ENCODE peak calls at places on chromosome X, in five cellular contexts. Z is left cardiac atrium; N is stimulated activated CD8-positive, alpha-beta memory T cell treated with anti-CD3 and anti-CD28 coated beads, Interleukin-12 subunit alpha, Interleukin-12 subunit beta, amount 100 ng/mL, for 4 hours; H is fibroblast of lung; E is activated T-cell treated with anti-CD3 and anti-CD28 coated beads for 24 hours. R is an unnamed sample.
A peak's percentile ranks its signal among the peaks of the same experiment; 100 is the strongest.

GRCh38 chrX:151830911-151831310 is 81.8 kb upstream of the MAGEA4 start:
- DNase-seq in Z (no peak), N (no peak), H (no peak), E (no peak), R (no peak)

GRCh38 chrX:39439910-39440733 is 638.9 kb downstream of the MID1IP1 start:
- DNase-seq in Z (no peak), N (no peak), H (no peak), E (no peak), R (no peak)

GRCh38 chrX:2767631-2768455 is 16.0 kb downstream of the XG start:
- DNase-seq in Z (peak; percentile 34), N (no peak), H (no peak), E (no peak), R (peak; percentile 74)

GRCh38 chrX:153750126-153750774 is 13.8 kb upstream of the PLXNB3 start:
- DNase-seq in Z (no peak), N (no peak), H (no peak), E (no peak), R (no peak)

GRCh38 chrX:133493366-133493765 is 78.1 kb upstream of the GPC4 start:
- DNase-seq in Z (no peak), N (no peak), H (no peak), E (no peak), R (no peak)

GRCh38 chrX:106484233-106484632 is 127.5 kb upstream of the RADX start:
- DNase-seq in Z (no peak), N (no peak), H (no peak), E (peak; percentile 1), R (no peak)

GRCh38 chrX:9438950-9439494 is 25.8 kb upstream of the TBL1X start:
- DNase-seq in Z (no peak), N (no peak), H (no peak), E (no peak), R (no peak)

GRCh38 chrX:130994671-130995070 is 63.5 kb upstream of the ARHGAP36 start:
- DNase-seq in Z (no peak), N (no peak), H (peak; percentile 37), E (no peak), R (no peak)

GRCh38 chrX:115350696-115351408 is 61.3 kb downstream of the LUZP4 start:
- DNase-seq in Z (no peak), N (no peak), H (no peak), E (no peak), R (no peak)

GRCh38 chrX:1466971-1467561 is 14.4 kb upstream of the ASMTL start:
- DNase-seq in Z (no peak), N (no peak), H (no peak), E (no peak), R (no peak)